ENCODE peak calls at places on chromosomes 16 and 17, in six cellular contexts. A, I, N, L, J and M are unnamed samples.

GRCh38 chr17:56966277-56966676 is 5.4 kb upstream of the COIL start:
- DNase-seq in A (no peak), I (peak), N (no peak), L (no peak), J (no peak), M (no peak)

GRCh38 chr16:74305978-74306784 is 9.6 kb downstream of the PSMD7 start:
- DNase-seq in A (no peak), I (no peak), N (no peak), L (no peak), J (no peak), M (no peak)

GRCh38 chr16:21088646-21089538 is 61.8 kb downstream of the DNAH3 start:
- DNase-seq in A (no peak), I (no peak), N (no peak), L (no peak), J (no peak), M (no peak)

GRCh38 chr17:72187544-72187943 is 66.7 kb downstream of the SOX9 start:
- DNase-seq in A (peak), I (peak), N (no peak), L (no peak), J (no peak), M (no peak)

GRCh38 chr16:3143598-3144330 is 8.9 kb downstream of the ZNF213 start:
- DNase-seq in A (peak), I (no peak), N (no peak), L (no peak), J (no peak), M (no peak)

GRCh38 chr17:18069101-18069500 is 18.6 kb upstream of the DRG2 start:
- DNase-seq in A (no peak), I (no peak), N (no peak), L (no peak), J (no peak), M (no peak)

GRCh38 chr17:3922765-3923164 is 6.5 kb upstream of the P2RX1 start:
- DNase-seq in A (no peak), I (no peak), N (no peak), L (no peak), J (no peak), M (no peak)

GRCh38 chr17:16439303-16439791 is 24.0 kb downstream of the TRPV2 start:
- DNase-seq in A (peak), I (no peak), N (no peak), L (no peak), J (peak), M (no peak)

GRCh38 chr16:4021070-4021779 is 95.0 kb downstream of the ADCY9 start:
- DNase-seq in A (peak), I (no peak), N (no peak), L (no peak), J (no peak), M (no peak)

GRCh38 chr16:85821441-85821901 is 22.0 kb downstream of the COX4I1 start:
- DNase-seq in A (peak), I (peak), N (peak), L (peak), J (peak), M (peak)

GRCh38 chr17:80101160-80101945 is at the start of gene GAA:
- DNase-seq in A (peak), I (peak), N (peak), L (peak), J (peak), M (peak)

GRCh38 chr17:39132192-39132600 is 19.2 kb downstream of the PLXDC1 start:
- DNase-seq in A (no peak), I (peak), N (no peak), L (no peak), J (no peak), M (no peak)

GRCh38 chr17:55632893-55633292 is 89.8 kb downstream of the TMEM100 start:
- DNase-seq in A (no peak), I (no peak), N (no peak), L (no peak), J (no peak), M (no peak)